ENCODE peak calls at places on chromosome 5, in six cellular contexts. I is IMR-90, K is H9, R is H1, G is mesenchymal stem cell, A is trophoblast cell. O is an unnamed sample.

GRCh38 chr5:167643616-167644015 is 647.8 kb upstream of the WWC1 start:
- DNase-seq in I (no peak), K (no peak), R (no peak), G (no peak), A (no peak), O (no peak)

GRCh38 chr5:23740029-23740428 is 232.6 kb downstream of the PRDM9 start:
- DNase-seq in I (no peak), K (no peak), R (no peak), G (no peak), A (no peak), O (no peak)

GRCh38 chr5:6729400-6730310 is 16.4 kb downstream of the TENT4A start:
- DNase-seq in I (no peak), K (no peak), R (no peak), G (no peak), A (no peak), O (no peak)

GRCh38 chr5:88979244-88979643 is 96.3 kb upstream of the MEF2C start:
- DNase-seq in I (peak; percentile 2), K (no peak), R (no peak), G (peak; percentile 27), A (peak; percentile 1), O (no peak)

GRCh38 chr5:169914766-169915165 is 65.5 kb downstream of the INSYN2B start:
- DNase-seq in I (peak; percentile 75), K (peak; percentile 36), R (no peak), G (peak; percentile 74), A (no peak), O (peak; percentile 8)

GRCh38 chr5:108481355-108481931 is 99.5 kb upstream of the FBXL17 start:
- DNase-seq in I (peak; percentile 42), K (peak; percentile 37), R (no peak), G (peak; percentile 61), A (no peak), O (peak; percentile 9)

GRCh38 chr5:178416919-178417318 is 173.3 kb downstream of the COL23A1 start:
- DNase-seq in I (peak; percentile 31), K (peak; percentile 16), R (no peak), G (no peak), A (peak; percentile 10), O (no peak)

GRCh38 chr5:100550531-100551036 is 15.4 kb downstream of the FAM174A start:
- DNase-seq in I (peak; percentile 22), K (no peak), R (no peak), G (no peak), A (no peak), O (no peak)

GRCh38 chr5:53733853-53734252 is 173.4 kb downstream of the NDUFS4 start:
- DNase-seq in I (no peak), K (no peak), R (no peak), G (no peak), A (peak; percentile 12), O (no peak)

GRCh38 chr5:120655828-120656435 is 191.8 kb downstream of the PRR16 start:
- DNase-seq in I (peak; percentile 22), K (peak; percentile 49), R (peak; percentile 53), G (peak; percentile 30), A (peak; percentile 34), O (peak; percentile 4)

GRCh38 chr5:54774281-54775171 is 210.9 kb downstream of the ESM1 start:
- DNase-seq in I (no peak), K (no peak), R (no peak), G (no peak), A (no peak), O (no peak)

GRCh38 chr5:156529902-156530301 is 202.9 kb downstream of the SGCD start:
- DNase-seq in I (peak; percentile 7), K (no peak), R (no peak), G (peak; percentile 19), A (no peak), O (no peak)

GRCh38 chr5:35852084-35852734 is 4.5 kb upstream of the IL7R start:
- DNase-seq in I (peak; percentile 43), K (peak; percentile 35), R (no peak), G (peak; percentile 20), A (no peak), O (no peak)

GRCh38 chr5:92939428-92939827 is 641.6 kb downstream of the NR2F1-AS1 start:
- DNase-seq in I (no peak), K (no peak), R (no peak), G (peak; percentile 7), A (no peak), O (no peak)

GRCh38 chr5:16579142-16579541 is 37.7 kb downstream of the RETREG1 start:
- DNase-seq in I (no peak), K (no peak), R (no peak), G (no peak), A (no peak), O (no peak)

GRCh38 chr5:145835839-145836222 is 689 bp upstream of the PRELID2 start:
- DNase-seq in I (no peak), K (no peak), R (no peak), G (no peak), A (no peak), O (no peak)

GRCh38 chr5:145834917-145835838 is at the start of gene PRELID2:
- DNase-seq in I (peak; percentile 84), K (peak; percentile 91), R (peak; percentile 91), G (peak; percentile 89), A (peak; percentile 77), O (peak; percentile 83)

GRCh38 chr5:145833616-145834200 is 1.4 kb downstream of the PRELID2 start:
- DNase-seq in I (no peak), K (no peak), R (no peak), G (no peak), A (no peak), O (no peak)

GRCh38 chr5:145838276-145838675 is 3.1 kb upstream of the PRELID2 start:
- DNase-seq in I (no peak), K (no peak), R (no peak), G (no peak), A (no peak), O (no peak)

GRCh38 chr5:145834554-145834916 is 607 bp downstream of the PRELID2 start:
- DNase-seq in I (no peak), K (no peak), R (no peak), G (no peak), A (no peak), O (no peak)
- H3K9ac ChIP-seq in I (peak overlapping the region; percentile 25), K (no peak overlapping the region), R (no peak overlapping the region), G (peak overlapping the region; percentile 82), A (no peak overlapping the region), O (no peak overlapping the region)

GRCh38 chr5:522899-523657 is 1.2 kb downstream of the SLC9A3 start:
- DNase-seq in I (no peak), K (no peak), R (no peak), G (no peak), A (no peak), O (no peak)
- H2AFZ ChIP-seq in I (no peak overlapping the region), K (no peak overlapping the region), R (no peak overlapping the region), G (no peak overlapping the region), A (no peak overlapping the region), O (peak overlapping the region; percentile 86)

GRCh38 chr5:72705178-72705577 is 111.3 kb upstream of the TNPO1 start:
- DNase-seq in I (no peak), K (no peak), R (no peak), G (no peak), A (no peak), O (no peak)
- H4K8ac ChIP-seq in I (no peak overlapping the region), K (no peak overlapping the region), R (no peak overlapping the region), G (no peak overlapping the region), A (no peak overlapping the region), O (no peak overlapping the region)

GRCh38 chr5:65032250-65032649 is 263.5 kb downstream of the CWC27 start:
- DNase-seq in I (peak; percentile 100), K (no peak), R (no peak), G (peak; percentile 89), A (no peak), O (no peak)
- H3K9ac ChIP-seq in I (no peak overlapping the region), K (no peak overlapping the region), R (no peak overlapping the region), G (peak overlapping the region; percentile 91), A (no peak overlapping the region), O (no peak overlapping the region)

GRCh38 chr5:57895766-57896165 is 413.2 kb upstream of the ACTBL2 start:
- DNase-seq in I (peak; percentile 65), K (no peak), R (no peak), G (no peak), A (no peak), O (no peak)
- H2AFZ ChIP-seq in I (peak overlapping the region; percentile 36), K (no peak overlapping the region), R (peak overlapping the region; percentile 92), G (no peak overlapping the region), A (no peak overlapping the region), O (no peak overlapping the region)

GRCh38 chr5:158623971-158624370 is 475.7 kb downstream of the EBF1 start:
- DNase-seq in I (no peak), K (no peak), R (no peak), G (no peak), A (no peak), O (no peak)

GRCh38 chr5:158619083-158619788 is 480.5 kb downstream of the EBF1 start:
- DNase-seq in I (no peak), K (no peak), R (no peak), G (no peak), A (no peak), O (no peak)

GRCh38 chr5:158616707-158617106 is 483.0 kb downstream of the EBF1 start:
- DNase-seq in I (no peak), K (no peak), R (no peak), G (no peak), A (no peak), O (no peak)

GRCh38 chr5:158621381-158621780 is 478.3 kb downstream of the EBF1 start:
- DNase-seq in I (no peak), K (no peak), R (no peak), G (no peak), A (no peak), O (no peak)
- H4K8ac ChIP-seq in I (no peak overlapping the region), K (no peak overlapping the region), R (no peak overlapping the region), G (no peak overlapping the region), A (no peak overlapping the region), O (no peak overlapping the region)

DNA sequence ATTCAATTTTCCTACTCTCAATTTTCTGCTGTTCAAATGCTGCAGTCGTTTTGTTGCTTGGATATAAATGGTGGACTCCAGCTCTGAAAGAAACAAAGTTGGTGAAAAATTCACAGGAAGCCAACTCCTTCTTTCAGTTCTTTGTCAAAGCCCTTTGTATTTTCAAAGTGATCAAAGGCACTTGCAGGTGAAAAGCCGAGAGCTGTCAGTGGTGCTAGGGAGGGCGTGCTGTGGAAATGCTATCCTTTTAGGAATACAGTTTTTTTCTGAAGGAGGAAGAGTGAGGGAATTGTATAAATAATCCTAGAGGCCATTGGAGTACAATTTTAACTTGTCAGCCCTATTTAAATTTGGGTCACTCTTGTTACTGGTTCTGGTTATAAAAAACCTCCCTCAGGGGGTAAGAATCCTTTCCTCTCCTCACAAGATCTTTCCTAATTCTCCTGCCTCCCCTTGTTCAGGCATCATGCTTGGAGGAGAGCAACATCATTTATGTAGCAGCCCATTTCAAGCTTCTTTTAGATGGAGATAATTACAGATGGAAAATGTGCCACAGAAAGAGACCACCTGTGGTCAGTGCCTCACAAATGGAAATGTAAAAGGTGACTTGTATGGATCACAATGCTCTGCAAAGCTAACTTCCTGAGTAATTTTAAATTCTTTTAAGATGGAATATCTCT is 62.5 kb upstream of the GHR start:
- DNase-seq in I (no peak), K (peak; percentile 36), R (no peak), G (no peak), A (no peak), O (no peak)
- H3K9ac ChIP-seq in I (no peak overlapping the region), K (no peak overlapping the region), R (no peak overlapping the region), G (no peak overlapping the region), A (no peak overlapping the region), O (no peak overlapping the region)

O was measured in neuronal stem cell.